ENCODE peak calls at places on chromosomes 1 and 21, in seven cellular contexts. E is activated T-helper 1 cell treated with anti-CD3 and anti-CD28 coated beads, Interleukin-2, amount 50 U/mL, for 16 hours; P is cardiac fibroblast; W is stimulated activated CD4-positive, alpha-beta T cell treated with anti-CD3 and anti-CD28 coated beads, Interleukin-4, amount 100 ng/mL, for 4 hours; C is AG04450; I is stimulated activated CD8-positive, alpha-beta memory T cell treated with anti-CD3 and anti-CD28 coated beads, Interleukin-15, amount 100 ng/mL, for 48 hours; D is activated CD4-positive, alpha-beta T cell treated with anti-CD3 and anti-CD28 coated beads for 48 hours. H is an unnamed sample.
A peak's percentile ranks its signal among the peaks of the same experiment; 100 is the strongest.

GRCh38 chr1:67308136-67308535 is 463 bp downstream of the IL12RB2 start:
- DNase-seq in W (no peak), C (no peak), I (no peak), P (no peak), D (peak; percentile 28), E (no peak), H (no peak)

GRCh38 chr1:53395671-53396215 is 63.5 kb upstream of the DMRTB1 start:
- DNase-seq in C (no peak), D (no peak), I (no peak), W (no peak), E (no peak), P (no peak), H (no peak)

GRCh38 chr1:40270152-40270834 is 12.3 kb downstream of the ZMPSTE24 start:
- DNase-seq in W (no peak), C (no peak), E (no peak), I (no peak), P (no peak), D (peak; percentile 37), H (no peak)

GRCh38 chr1:202710070-202711025 is at the start of gene SYT2:
- DNase-seq in D (peak; percentile 47), W (no peak), E (no peak), C (no peak), P (peak; percentile 28), I (no peak), H (peak; percentile 20)

GRCh38 chr1:221824025-221824424 is 82.1 kb upstream of the DUSP10 start:
- DNase-seq in P (peak; percentile 65), C (no peak), E (no peak), W (no peak), I (no peak), D (peak; percentile 23), H (no peak)

GRCh38 chr1:227245613-227246320 is 72.5 kb downstream of the CDC42BPA start:
- DNase-seq in D (no peak), P (no peak), W (no peak), E (no peak), I (no peak), C (no peak), H (no peak)

GRCh38 chr1:4083171-4084052 is 183.3 kb upstream of the C1orf174 start:
- DNase-seq in P (no peak), C (no peak), D (no peak), E (no peak), I (no peak), W (no peak), H (no peak)

GRCh38 chr1:24364605-24364974 is 45.4 kb downstream of the GRHL3 start:
- DNase-seq in W (no peak), C (no peak), D (no peak), E (no peak), P (no peak), I (no peak), H (no peak)

GRCh38 chr1:154998818-154999650 is 3.6 kb upstream of the ZBTB7B start:
- DNase-seq in C (no peak), E (no peak), W (peak; percentile 68), I (peak; percentile 76), D (peak; percentile 89), P (peak; percentile 83), H (peak; percentile 91)

GRCh38 chr1:90175490-90176157 is 180.7 kb downstream of the ZNF326 start:
- DNase-seq in P (peak; percentile 7), W (no peak), E (no peak), I (no peak), C (no peak), D (no peak), H (no peak)

GRCh38 chr1:1373051-1373450 is 2.0 kb downstream of the AURKAIP1 start:
- DNase-seq in C (no peak), P (no peak), E (no peak), D (no peak), I (no peak), W (no peak), H (no peak)

GRCh38 chr1:31871703-31872102 is 55.9 kb upstream of the SPOCD1 start:
- DNase-seq in I (no peak), W (no peak), C (no peak), D (no peak), E (no peak), P (no peak), H (no peak)

GRCh38 chr1:72649974-72650373 is 367.6 kb upstream of the NEGR1 start:
- DNase-seq in C (no peak), P (no peak), I (no peak), E (no peak), D (no peak), W (no peak), H (no peak)

GRCh38 chr1:119779869-119780356 is 11.2 kb upstream of the HMGCS2 start:
- DNase-seq in E (no peak), D (no peak), C (no peak), I (no peak), P (peak; percentile 69), W (no peak), H (no peak)

GRCh38 chr21:42609806-42610205 is 43.6 kb upstream of the PDE9A start:
- DNase-seq in C (no peak), D (peak; percentile 70), P (no peak), E (no peak), I (peak; percentile 52), W (no peak), H (no peak)

GRCh38 chr1:111030590-111030989 is 66.9 kb upstream of the LRIF1 start:
- DNase-seq in C (peak; percentile 18), W (peak; percentile 45), I (no peak), E (peak; percentile 12), D (peak; percentile 63), P (peak; percentile 71), H (peak; percentile 60)

GRCh38 chr21:37642493-37642892 is 273.8 kb downstream of the KCNJ6 start:
- DNase-seq in P (no peak), I (peak; percentile 8), C (no peak), D (peak; percentile 42), W (peak; percentile 14), E (peak; percentile 5), H (no peak)

GRCh38 chr21:42358261-42358660 is 7.5 kb upstream of the TFF2 start:
- DNase-seq in I (no peak), C (no peak), W (no peak), E (no peak), D (no peak), P (no peak), H (no peak)

GRCh38 chr1:228370941-228371740 is 35.5 kb downstream of the TRIM11 start:
- DNase-seq in D (no peak), P (no peak), W (no peak), I (no peak), E (no peak), C (no peak), H (no peak)

H was measured in NCI-H1694.